ENCODE peak calls at places on chromosome 12, in five cellular contexts. One of them, this sample, is unnamed.

GRCh38 chr12:52168019-52168717 is 23.6 kb downstream of the KRT80 start:
- DNase-seq in iPS-NIHi11: no peak
- DNase-seq in activated effector memory CD4-positive, alpha-beta T cell treated with Interleukin-2 at 50 U/mL for 16 hours: no peak
- DNase-seq in OCI-LY7: no peak
- DNase-seq in C1 segment of cervical spinal cord: no peak
- DNase-seq in this sample: no peak

GRCh38 chr12:46459111-46459510 is 86.5 kb upstream of the SLC38A2 start:
- DNase-seq in activated effector memory CD4-positive, alpha-beta T cell treated with Interleukin-2 at 50 U/mL for 16 hours: no peak
- DNase-seq in C1 segment of cervical spinal cord: no peak
- DNase-seq in OCI-LY7: no peak
- DNase-seq in iPS-NIHi11: no peak
- DNase-seq in this sample: no peak

GRCh38 chr12:110906088-110906487 is 14.3 kb downstream of the MYL2 start:
- DNase-seq in C1 segment of cervical spinal cord: no peak
- DNase-seq in iPS-NIHi11: no peak
- DNase-seq in activated effector memory CD4-positive, alpha-beta T cell treated with Interleukin-2 at 50 U/mL for 16 hours: no peak
- DNase-seq in OCI-LY7: peak; percentile 80
- DNase-seq in this sample: no peak

GRCh38 chr12:22360772-22361171 is 26.3 kb upstream of the ST8SIA1 start:
- DNase-seq in iPS-NIHi11: no peak
- DNase-seq in OCI-LY7: no peak
- DNase-seq in activated effector memory CD4-positive, alpha-beta T cell treated with Interleukin-2 at 50 U/mL for 16 hours: no peak
- DNase-seq in C1 segment of cervical spinal cord: no peak
- DNase-seq in this sample: no peak

GRCh38 chr12:108287227-108287626 is 51.9 kb downstream of the CMKLR1 start:
- DNase-seq in OCI-LY7: no peak
- DNase-seq in C1 segment of cervical spinal cord: no peak
- DNase-seq in activated effector memory CD4-positive, alpha-beta T cell treated with Interleukin-2 at 50 U/mL for 16 hours: no peak
- DNase-seq in iPS-NIHi11: no peak
- DNase-seq in this sample: no peak

GRCh38 chr12:53781218-53781801 is 29.5 kb upstream of the CISTR start:
- DNase-seq in C1 segment of cervical spinal cord: no peak
- DNase-seq in activated effector memory CD4-positive, alpha-beta T cell treated with Interleukin-2 at 50 U/mL for 16 hours: no peak
- DNase-seq in iPS-NIHi11: no peak
- DNase-seq in OCI-LY7: no peak
- DNase-seq in this sample: no peak

GRCh38 chr12:56010112-56010570 is 10.7 kb upstream of the IKZF4 start:
- DNase-seq in activated effector memory CD4-positive, alpha-beta T cell treated with Interleukin-2 at 50 U/mL for 16 hours: no peak
- DNase-seq in C1 segment of cervical spinal cord: no peak
- DNase-seq in OCI-LY7: no peak
- DNase-seq in iPS-NIHi11: no peak
- DNase-seq in this sample: no peak

GRCh38 chr12:115324949-115325638 is 641.1 kb upstream of the TBX3 start:
- DNase-seq in OCI-LY7: no peak
- DNase-seq in iPS-NIHi11: no peak
- DNase-seq in C1 segment of cervical spinal cord: no peak
- DNase-seq in activated effector memory CD4-positive, alpha-beta T cell treated with Interleukin-2 at 50 U/mL for 16 hours: no peak
- DNase-seq in this sample: no peak

GRCh38 chr12:119624971-119625370 is 31.4 kb downstream of the TMEM233 start:
- DNase-seq in activated effector memory CD4-positive, alpha-beta T cell treated with Interleukin-2 at 50 U/mL for 16 hours: no peak
- DNase-seq in OCI-LY7: no peak
- DNase-seq in iPS-NIHi11: no peak
- DNase-seq in C1 segment of cervical spinal cord: no peak
- DNase-seq in this sample: no peak

GRCh38 chr12:19002192-19002591 is 127.3 kb upstream of the PLEKHA5 start:
- DNase-seq in OCI-LY7: no peak
- DNase-seq in activated effector memory CD4-positive, alpha-beta T cell treated with Interleukin-2 at 50 U/mL for 16 hours: no peak
- DNase-seq in iPS-NIHi11: no peak
- DNase-seq in C1 segment of cervical spinal cord: no peak
- DNase-seq in this sample: no peak